ENCODE peak calls at places on chromosomes 1 and 21, in eight cellular contexts. J, S, D, Q, Y, K, T and L are unnamed samples.

GRCh38 chr1:204294371-204294770 is 65.4 kb downstream of the PLEKHA6 start:
- DNase-seq in Y (peak; percentile 87), J (peak; percentile 33), K (no peak), T (peak; percentile 87), S (no peak), Q (no peak), D (no peak), L (no peak)

GRCh38 chr21:14480601-14481000 is 65.5 kb downstream of the SAMSN1 start:
- DNase-seq in Y (peak; percentile 21), K (no peak), D (no peak), Q (no peak), J (peak; percentile 52), T (no peak), S (no peak), L (no peak)

GRCh38 chr1:175480343-175480827 is 263.0 kb downstream of the TNR start:
- DNase-seq in Q (no peak), D (no peak), J (no peak), S (no peak), T (no peak), Y (no peak), K (no peak), L (no peak)

GRCh38 chr1:176656257-176656995 is 193.5 kb downstream of the PAPPA2 start:
- DNase-seq in Q (no peak), D (no peak), Y (peak; percentile 71), S (no peak), T (peak; percentile 26), K (no peak), J (no peak), L (no peak)

GRCh38 chr1:230339033-230339432 is 87.1 kb downstream of the PGBD5 start:
- DNase-seq in J (no peak), T (no peak), Q (no peak), Y (no peak), D (no peak), S (no peak), K (no peak), L (no peak)

GRCh38 chr1:17167783-17168479 is 37.0 kb upstream of the PADI1 start:
- DNase-seq in Q (no peak), K (no peak), J (no peak), Y (peak; percentile 93), D (no peak), T (peak; percentile 89), S (no peak), L (no peak)

GRCh38 chr1:10877894-10878293 is 81.4 kb upstream of the CASZ1 start:
- DNase-seq in J (no peak), S (no peak), K (no peak), T (no peak), Q (no peak), D (no peak), Y (no peak), L (no peak)

GRCh38 chr1:146039844-146040194 is 18.3 kb upstream of the HJV start:
- DNase-seq in D (no peak), J (no peak), T (no peak), K (no peak), Q (no peak), S (no peak), Y (peak; percentile 6), L (no peak)

GRCh38 chr1:174710868-174711845 is 263.4 kb downstream of the GPR52 start:
- DNase-seq in Y (no peak), S (no peak), D (no peak), K (no peak), J (no peak), Q (no peak), T (no peak), L (no peak)

GRCh38 chr1:235397733-235398132 is 30.5 kb downstream of the TBCE start:
- DNase-seq in K (no peak), T (peak; percentile 80), S (no peak), Y (peak; percentile 97), J (no peak), Q (no peak), D (no peak), L (no peak)

GRCh38 chr1:239943761-239944160 is 147.9 kb upstream of the FMN2 start:
- DNase-seq in K (no peak), T (no peak), D (no peak), J (no peak), Q (no peak), S (no peak), Y (no peak), L (no peak)

GRCh38 chr1:204031098-204031710 is 41.7 kb upstream of the SOX13 start:
- DNase-seq in Y (no peak), K (no peak), T (no peak), Q (no peak), S (no peak), J (no peak), D (no peak), L (no peak)

GRCh38 chr1:154975409-154976205 is 1.1 kb downstream of the CKS1B start:
- DNase-seq in Q (peak; percentile 53), K (no peak), T (peak; percentile 41), S (peak; percentile 40), D (no peak), Y (peak; percentile 48), J (peak; percentile 82), L (no peak)

GRCh38 chr1:202578001-202578500 is 132.2 kb downstream of the SYT2 start:
- DNase-seq in S (no peak), J (no peak), K (no peak), Y (peak; percentile 54), D (no peak), T (no peak), Q (no peak), L (no peak)

GRCh38 chr1:223844962-223845809 is 561 bp downstream of the TP53BP2 start:
- DNase-seq in Q (peak; percentile 62), J (peak; percentile 61), K (peak; percentile 53), S (peak; percentile 58), T (peak; percentile 50), Y (peak; percentile 47), D (peak; percentile 39), L (no peak)

GRCh38 chr1:56095924-56096655 is 483.3 kb downstream of the PLPP3 start:
- DNase-seq in S (no peak), Q (no peak), T (peak; percentile 88), J (no peak), D (no peak), Y (peak; percentile 52), K (no peak), L (no peak)

GRCh38 chr1:25039229-25039628 is 109.2 kb upstream of the RUNX3 start:
- DNase-seq in S (no peak), T (no peak), K (no peak), Q (no peak), D (no peak), J (no peak), Y (no peak), L (no peak)
- TF ChIP-seq CTCF in S (no peak), T (no peak), K (no peak), Q (no peak), D (peak; percentile 27), J (no peak), Y (no peak), L (peak; percentile 27)

DNA sequence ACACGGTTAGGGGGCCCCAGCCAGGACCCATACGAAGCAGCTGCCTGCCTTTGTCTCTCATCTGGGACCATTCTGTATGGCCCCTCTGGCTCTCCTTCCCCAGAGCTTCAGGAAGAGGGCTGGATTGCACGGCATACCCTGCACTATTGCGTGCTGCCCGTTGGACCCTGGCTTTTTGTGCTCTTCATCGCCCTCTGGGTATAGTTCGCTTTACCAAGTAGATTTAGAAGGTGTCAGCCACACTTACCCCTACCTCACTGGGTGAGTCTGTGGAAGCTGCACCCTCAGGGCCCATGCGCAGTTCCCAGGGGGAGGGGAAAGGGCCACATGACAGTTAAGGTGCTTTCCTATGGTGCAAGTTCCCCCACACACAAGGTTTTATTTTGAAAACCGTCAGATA is 7.2 kb downstream of the NAV1 start:
- DNase-seq in Y (no peak), Q (no peak), D (peak; percentile 58), K (no peak), J (no peak), S (no peak), T (no peak), L (no peak)
- TF ChIP-seq CTCF in Y (no peak), Q (no peak), D (peak; percentile 47), K (no peak), J (no peak), S (no peak), T (no peak), L (peak; percentile 28)

DNA sequence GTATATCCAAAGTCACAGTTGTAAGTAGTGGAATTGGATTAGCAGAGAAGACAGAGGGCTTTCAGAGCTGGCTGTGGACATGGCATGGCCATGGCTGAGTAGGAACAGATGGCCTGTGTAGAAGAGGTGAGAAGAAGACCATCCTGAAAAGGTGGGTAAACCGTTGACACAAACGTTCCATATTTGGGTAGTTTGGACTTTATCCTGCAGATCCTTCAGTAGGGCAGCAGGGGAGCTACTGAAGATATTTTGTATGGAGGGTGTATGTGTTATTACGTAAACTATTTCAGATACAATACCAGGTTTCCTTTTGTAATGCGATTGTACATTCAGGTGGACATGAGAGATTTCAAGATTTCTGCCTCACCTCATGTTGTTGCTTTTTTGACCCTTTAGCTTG is 1.6 kb downstream of the UTP11 start:
- DNase-seq in T (no peak), J (no peak), Y (no peak), D (no peak), S (no peak), K (no peak), Q (no peak), L (no peak)
- TF ChIP-seq CTCF in T (no peak), J (no peak), Y (peak; percentile 17), D (no peak), S (no peak), K (no peak), Q (no peak), L (no peak)

GRCh38 chr1:42177551-42177981 is 13.0 kb upstream of the GUCA2A start:
- DNase-seq in Y (peak; percentile 65), T (peak; percentile 84), Q (no peak), S (no peak), D (no peak), J (peak; percentile 48), K (no peak), L (no peak)

GRCh38 chr1:42175314-42176054 is 10.9 kb upstream of the GUCA2A start:
- DNase-seq in S (no peak), D (no peak), Q (no peak), T (no peak), J (no peak), Y (peak; percentile 52), K (no peak), L (no peak)

GRCh38 chr1:42179275-42179674 is 14.7 kb upstream of the GUCA2A start:
- DNase-seq in K (no peak), Q (no peak), T (no peak), J (no peak), S (no peak), D (no peak), Y (no peak), L (no peak)

GRCh38 chr1:42178249-42178648 is 13.7 kb upstream of the GUCA2A start:
- DNase-seq in Q (no peak), J (no peak), T (no peak), D (no peak), K (no peak), S (no peak), Y (no peak), L (no peak)

DNA sequence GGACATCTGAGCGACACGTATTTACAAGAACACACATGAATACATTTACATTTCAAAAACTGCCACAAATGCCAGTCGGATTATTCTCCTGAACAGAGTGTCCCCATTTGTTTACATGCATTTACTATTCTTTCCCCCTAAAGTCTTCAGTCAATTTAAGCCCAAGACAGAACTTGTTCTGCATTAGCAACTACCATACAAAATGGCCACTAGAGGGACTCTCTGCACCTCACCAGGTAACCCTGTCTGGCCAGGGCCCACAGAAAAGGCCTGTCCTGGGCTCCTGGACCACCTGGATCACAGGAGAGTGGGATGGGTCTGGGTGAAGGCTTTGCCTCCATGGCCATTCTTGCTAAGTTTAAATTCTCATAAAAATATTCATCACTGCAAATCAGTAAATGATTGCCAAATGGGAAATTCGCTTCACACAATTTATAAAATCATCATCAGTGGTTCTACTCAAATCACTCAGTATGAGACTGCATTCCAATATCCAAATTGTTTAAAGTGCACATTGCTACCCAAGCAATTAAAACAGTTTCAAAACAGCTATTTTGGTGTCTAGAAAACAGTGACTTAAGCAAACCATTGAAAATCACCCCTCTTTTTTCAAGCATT is 12.5 kb upstream of the GUCA2A start:
- DNase-seq in J (peak; percentile 39), D (peak; percentile 71), T (peak; percentile 26), K (no peak), S (peak; percentile 21), Q (no peak), Y (peak; percentile 39), L (no peak)
- TF ChIP-seq CTCF in J (no peak), D (peak; percentile 89), T (peak; percentile 71), K (peak; percentile 28), S (peak; percentile 79), Q (peak; percentile 68), Y (peak; percentile 86), L (peak; percentile 89)